ENCODE peak calls at places on chromosomes 3 and 15, in four cellular contexts. A is H7; T is central memory CD4-positive, alpha-beta T cell; O is ovary. I is an unnamed sample.

GRCh38 chr3:184682671-184683070 is 29.2 kb downstream of the MAGEF1 start:
- DNase-seq in T (no peak), A (no peak), O (no peak), I (no peak)

GRCh38 chr3:50502225-50502583 is 1.2 kb downstream of the CACNA2D2 start:
- DNase-seq in A (peak), T (no peak), O (no peak), I (no peak)

GRCh38 chr3:172317481-172317880 is 130.8 kb downstream of the GHSR start:
- DNase-seq in A (no peak), O (no peak), T (no peak), I (no peak)

GRCh38 chr3:5058463-5058862 is 63.6 kb upstream of the ARL8B start:
- DNase-seq in T (no peak), O (no peak), A (no peak), I (peak)

GRCh38 chr3:132283440-132283839 is 33.8 kb upstream of the ACP3 start:
- DNase-seq in A (peak), T (no peak), O (no peak), I (no peak)

GRCh38 chr3:124587053-124587408 is 143.2 kb upstream of the UMPS start:
- DNase-seq in A (no peak), T (no peak), O (no peak), I (peak)

GRCh38 chr3:120192159-120192558 is 92.9 kb downstream of the GPR156 start:
- DNase-seq in T (no peak), A (no peak), O (no peak), I (no peak)

GRCh38 chr3:194986208-194987043 is 284.5 kb downstream of the XXYLT1 start:
- DNase-seq in A (peak), O (no peak), T (no peak), I (peak)

GRCh38 chr15:90062023-90062728 is 40.1 kb downstream of the IDH2 start:
- DNase-seq in O (peak), T (peak), A (peak), I (no peak)

GRCh38 chr15:38308242-38308641 is 55.6 kb downstream of the SPRED1 start:
- DNase-seq in O (no peak), A (no peak), T (peak), I (no peak)

GRCh38 chr3:146577662-146578061 is 27.5 kb downstream of the PLSCR5 start:
- DNase-seq in O (peak), T (peak), A (peak), I (peak)

GRCh38 chr3:196631655-196632032 is 7.8 kb upstream of the NRROS start:
- DNase-seq in O (no peak), A (no peak), T (no peak), I (no peak)

GRCh38 chr3:66092175-66092990 is 53.7 kb upstream of the MAGI1 start:
- DNase-seq in O (no peak), T (no peak), A (no peak), I (no peak)

GRCh38 chr3:43995078-43995928 is 246.4 kb upstream of the TOPAZ1 start:
- DNase-seq in O (no peak), T (peak), A (peak), I (peak)

GRCh38 chr15:65069179-65069578 is 1.4 kb upstream of the RASL12 start:
- DNase-seq in T (no peak), O (peak), A (no peak), I (peak)

GRCh38 chr3:24160424-24160823 is 215.3 kb downstream of the NR1D2 start:
- DNase-seq in T (no peak), O (no peak), A (peak), I (no peak)

GRCh38 chr3:17810759-17811158 is 68.3 kb upstream of the TBC1D5 start:
- DNase-seq in T (no peak), A (peak), O (no peak), I (no peak)

GRCh38 chr3:109154989-109155388 is 18.5 kb downstream of the C3orf85 start:
- DNase-seq in T (no peak), O (no peak), A (no peak), I (no peak)

GRCh38 chr3:174016186-174016585 is 618.6 kb downstream of the NLGN1 start:
- DNase-seq in A (no peak), T (no peak), O (no peak), I (peak)

GRCh38 chr3:35671483-35671882 is 32.2 kb downstream of the ARPP21 start:
- DNase-seq in A (no peak), T (no peak), O (no peak), I (no peak)

GRCh38 chr3:46892285-46893145 is 15.0 kb downstream of the PTH1R start:
- DNase-seq in O (peak), A (peak), T (no peak), I (peak)

GRCh38 chr3:14277557-14277956 is 98.9 kb downstream of the LSM3 start:
- DNase-seq in A (no peak), T (no peak), O (no peak), I (no peak)

GRCh38 chr3:105764378-105765376 is 104.1 kb downstream of the CBLB start:
- DNase-seq in T (peak), A (no peak), O (no peak), I (no peak)

GRCh38 chr3:179948740-179949139 is 88.0 kb downstream of the PEX5L start:
- DNase-seq in T (no peak), A (no peak), O (no peak), I (no peak)

GRCh38 chr3:94532951-94533350 is 470.1 kb downstream of the NSUN3 start:
- DNase-seq in A (no peak), O (no peak), T (no peak), I (no peak)

GRCh38 chr3:52784021-52784621 is 6.7 kb downstream of the ITIH1 start:
- DNase-seq in A (no peak), O (no peak), T (no peak), I (no peak)

I was measured in MG63.